ENCODE peak calls at places on chromosomes 3 and 15, in four cellular contexts. One of them, this sample, is unnamed. For H3K4me1, the result is how much of the 10 kb centered on the place peaks cover.

GRCh38 chr15:42038401-42038800 is 17.6 kb upstream of the PLA2G4E start:
- DNase-seq in Peyer's patch: no peak
- DNase-seq in PC-3: no peak
- DNase-seq in CD4-positive, CD25-positive, alpha-beta regulatory T cell: no peak
- DNase-seq in this sample: no peak

GRCh38 chr3:50345586-50345985 is at the start of gene ZMYND10:
- DNase-seq in Peyer's patch: peak
- DNase-seq in PC-3: peak
- DNase-seq in CD4-positive, CD25-positive, alpha-beta regulatory T cell: peak
- DNase-seq in this sample: peak

GRCh38 chr3:115595611-115596010 is 27.7 kb upstream of the GAP43 start:
- DNase-seq in Peyer's patch: no peak
- DNase-seq in PC-3: no peak
- DNase-seq in CD4-positive, CD25-positive, alpha-beta regulatory T cell: no peak
- DNase-seq in this sample: no peak

GRCh38 chr3:4746241-4746958 is 232.8 kb upstream of the BHLHE40 start:
- DNase-seq in Peyer's patch: no peak
- DNase-seq in PC-3: no peak
- DNase-seq in CD4-positive, CD25-positive, alpha-beta regulatory T cell: no peak
- DNase-seq in this sample: no peak

GRCh38 chr15:94125131-94125530 is 106.2 kb upstream of the MCTP2 start:
- DNase-seq in Peyer's patch: no peak
- DNase-seq in PC-3: no peak
- DNase-seq in CD4-positive, CD25-positive, alpha-beta regulatory T cell: no peak
- DNase-seq in this sample: no peak

GRCh38 chr15:49439678-49440375 is 16.8 kb downstream of the FGF7 start:
- DNase-seq in Peyer's patch: no peak
- DNase-seq in PC-3: peak
- DNase-seq in CD4-positive, CD25-positive, alpha-beta regulatory T cell: no peak
- DNase-seq in this sample: no peak

GRCh38 chr3:80079886-80080285 is 312.1 kb upstream of the ROBO1 start:
- DNase-seq in Peyer's patch: no peak
- DNase-seq in PC-3: no peak
- DNase-seq in CD4-positive, CD25-positive, alpha-beta regulatory T cell: no peak
- DNase-seq in this sample: no peak

GRCh38 chr15:81000144-81000625 is 538 bp upstream of the TLNRD1 start:
- DNase-seq in Peyer's patch: no peak
- DNase-seq in PC-3: peak
- DNase-seq in CD4-positive, CD25-positive, alpha-beta regulatory T cell: no peak
- DNase-seq in this sample: no peak

GRCh38 chr15:64527263-64527984 is 67.0 kb downstream of the ZNF609 start:
- DNase-seq in Peyer's patch: no peak
- DNase-seq in PC-3: peak
- DNase-seq in CD4-positive, CD25-positive, alpha-beta regulatory T cell: no peak
- DNase-seq in this sample: no peak

GRCh38 chr3:15820911-15821310 is 23.1 kb upstream of the ANKRD28 start:
- DNase-seq in Peyer's patch: no peak
- DNase-seq in PC-3: no peak
- DNase-seq in CD4-positive, CD25-positive, alpha-beta regulatory T cell: no peak
- DNase-seq in this sample: no peak

GRCh38 chr3:31472479-31473390 is 60.0 kb upstream of the STT3B start:
- DNase-seq in Peyer's patch: no peak
- DNase-seq in PC-3: peak
- DNase-seq in CD4-positive, CD25-positive, alpha-beta regulatory T cell: no peak
- DNase-seq in this sample: no peak

GRCh38 chr15:46894644-46895043 is 822.7 kb upstream of the SEMA6D start:
- DNase-seq in Peyer's patch: no peak
- DNase-seq in PC-3: no peak
- DNase-seq in CD4-positive, CD25-positive, alpha-beta regulatory T cell: no peak
- DNase-seq in this sample: no peak

GRCh38 chr3:120429921-120430361 is 20.9 kb downstream of the FSTL1 start:
- DNase-seq in Peyer's patch: no peak
- DNase-seq in PC-3: no peak
- DNase-seq in CD4-positive, CD25-positive, alpha-beta regulatory T cell: no peak
- DNase-seq in this sample: no peak

GRCh38 chr3:65807225-65807624 is 231.5 kb downstream of the MAGI1 start:
- DNase-seq in Peyer's patch: peak
- DNase-seq in PC-3: no peak
- DNase-seq in CD4-positive, CD25-positive, alpha-beta regulatory T cell: no peak
- DNase-seq in this sample: no peak

GRCh38 chr15:54374184-54374947 is 396.1 kb downstream of the UNC13C start:
- DNase-seq in Peyer's patch: no peak
- DNase-seq in PC-3: no peak
- DNase-seq in CD4-positive, CD25-positive, alpha-beta regulatory T cell: no peak
- DNase-seq in this sample: no peak

GRCh38 chr15:52180196-52180835 is 10.9 kb downstream of the GNB5 start:
- DNase-seq in Peyer's patch: peak
- DNase-seq in PC-3: no peak
- DNase-seq in CD4-positive, CD25-positive, alpha-beta regulatory T cell: no peak
- DNase-seq in this sample: peak

DNA sequence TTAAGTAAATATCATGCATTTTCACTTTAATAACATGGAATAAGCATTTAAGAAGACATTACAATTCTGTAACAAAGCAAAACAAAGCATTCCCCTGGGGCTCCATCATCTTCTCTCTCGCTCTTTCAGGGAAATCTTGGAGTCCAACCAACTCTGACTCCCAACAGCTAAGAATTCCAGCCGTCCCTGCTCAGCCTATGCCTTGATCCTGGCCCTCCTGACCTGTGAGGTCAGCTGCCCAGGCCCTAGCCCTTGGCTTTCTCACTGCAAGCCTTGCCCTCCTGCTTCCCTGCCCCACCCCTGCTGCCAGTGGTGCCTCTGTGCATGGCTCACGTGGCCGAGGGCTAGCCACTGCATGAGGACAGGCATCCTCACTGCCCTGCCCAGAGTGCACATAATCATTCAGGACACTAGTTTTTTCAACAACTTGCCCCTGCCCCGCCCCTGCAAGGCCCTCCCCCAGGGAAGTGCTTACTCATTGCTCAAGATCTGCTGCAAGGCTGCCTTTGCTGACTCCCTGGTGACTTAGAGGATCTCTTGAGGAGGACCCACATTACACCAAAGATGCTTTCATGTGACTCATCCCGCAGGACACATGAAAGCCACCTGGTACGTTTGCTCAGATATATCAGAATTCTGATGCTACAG is 37.6 kb downstream of the MTMR10 start:
- DNase-seq in Peyer's patch: no peak
- DNase-seq in PC-3: peak
- DNase-seq in CD4-positive, CD25-positive, alpha-beta regulatory T cell: no peak
- DNase-seq in this sample: no peak
- H3K4me1 ChIP-seq in Peyer's patch: under half
- H3K4me1 ChIP-seq in PC-3: under half
- H3K4me1 ChIP-seq in CD4-positive, CD25-positive, alpha-beta regulatory T cell: under half
- H3K4me1 ChIP-seq in this sample: under half

GRCh38 chr3:129402210-129402609 is 26.2 kb downstream of the EFCAB12 start:
- DNase-seq in Peyer's patch: no peak
- DNase-seq in PC-3: no peak
- DNase-seq in CD4-positive, CD25-positive, alpha-beta regulatory T cell: no peak
- DNase-seq in this sample: no peak

GRCh38 chr3:129402616-129403015 is 25.8 kb downstream of the EFCAB12 start:
- DNase-seq in Peyer's patch: no peak
- DNase-seq in PC-3: no peak
- DNase-seq in CD4-positive, CD25-positive, alpha-beta regulatory T cell: no peak
- DNase-seq in this sample: no peak

GRCh38 chr3:129398803-129399144 is 29.7 kb downstream of the EFCAB12 start:
- DNase-seq in Peyer's patch: peak
- DNase-seq in PC-3: no peak
- DNase-seq in CD4-positive, CD25-positive, alpha-beta regulatory T cell: no peak
- DNase-seq in this sample: no peak

GRCh38 chr3:129399145-129399894 is 29.1 kb downstream of the EFCAB12 start:
- DNase-seq in Peyer's patch: peak
- DNase-seq in PC-3: peak
- DNase-seq in CD4-positive, CD25-positive, alpha-beta regulatory T cell: peak
- DNase-seq in this sample: peak

GRCh38 chr3:129399895-129400357 is 28.5 kb downstream of the EFCAB12 start:
- DNase-seq in Peyer's patch: no peak
- DNase-seq in PC-3: peak
- DNase-seq in CD4-positive, CD25-positive, alpha-beta regulatory T cell: no peak
- DNase-seq in this sample: no peak
- H3K4me3 ChIP-seq in Peyer's patch: peak
- H3K4me3 ChIP-seq in PC-3: peak
- H3K4me3 ChIP-seq in CD4-positive, CD25-positive, alpha-beta regulatory T cell: peak
- H3K4me3 ChIP-seq in this sample: peak

GRCh38 chr3:110419571-110419970 is 652.0 kb upstream of the NECTIN3 start:
- DNase-seq in Peyer's patch: no peak
- DNase-seq in PC-3: peak
- DNase-seq in CD4-positive, CD25-positive, alpha-beta regulatory T cell: no peak
- DNase-seq in this sample: no peak

GRCh38 chr3:110419096-110419495 is 652.5 kb upstream of the NECTIN3 start:
- DNase-seq in Peyer's patch: no peak
- DNase-seq in PC-3: peak
- DNase-seq in CD4-positive, CD25-positive, alpha-beta regulatory T cell: no peak
- DNase-seq in this sample: no peak

GRCh38 chr3:110414851-110415250 is 656.8 kb upstream of the NECTIN3 start:
- DNase-seq in Peyer's patch: no peak
- DNase-seq in PC-3: peak
- DNase-seq in CD4-positive, CD25-positive, alpha-beta regulatory T cell: no peak
- DNase-seq in this sample: no peak

GRCh38 chr3:110423276-110423675 is 648.3 kb upstream of the NECTIN3 start:
- DNase-seq in Peyer's patch: no peak
- DNase-seq in PC-3: no peak
- DNase-seq in CD4-positive, CD25-positive, alpha-beta regulatory T cell: no peak
- DNase-seq in this sample: no peak

DNA sequence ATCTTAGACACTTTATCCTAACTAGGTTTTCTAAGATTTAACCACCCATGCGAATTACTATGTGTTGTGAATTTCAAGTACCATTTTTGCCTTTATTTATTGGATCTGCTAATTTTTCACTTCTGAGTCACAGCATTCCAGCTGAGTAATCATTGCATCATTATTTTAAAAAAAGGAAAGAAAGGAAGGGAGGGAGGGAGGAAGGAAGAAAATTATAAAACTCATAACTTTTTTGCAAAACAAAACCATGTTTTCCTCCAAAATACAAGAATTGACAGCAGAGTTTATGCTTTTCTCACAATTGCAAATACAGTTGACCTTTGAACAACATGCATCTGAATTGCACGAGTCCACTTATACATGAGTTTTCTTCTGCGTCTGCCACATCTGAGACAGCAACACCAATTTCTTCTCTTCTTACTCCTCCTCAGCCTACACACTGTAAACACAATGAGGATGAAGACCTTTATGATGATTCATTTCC is 651.4 kb upstream of the NECTIN3 start:
- DNase-seq in Peyer's patch: no peak
- DNase-seq in PC-3: peak
- DNase-seq in CD4-positive, CD25-positive, alpha-beta regulatory T cell: no peak
- DNase-seq in this sample: no peak
- H3K27ac ChIP-seq in Peyer's patch: no peak
- H3K27ac ChIP-seq in PC-3: peak
- H3K27ac ChIP-seq in CD4-positive, CD25-positive, alpha-beta regulatory T cell: no peak
- H3K27ac ChIP-seq in this sample: no peak

DNA sequence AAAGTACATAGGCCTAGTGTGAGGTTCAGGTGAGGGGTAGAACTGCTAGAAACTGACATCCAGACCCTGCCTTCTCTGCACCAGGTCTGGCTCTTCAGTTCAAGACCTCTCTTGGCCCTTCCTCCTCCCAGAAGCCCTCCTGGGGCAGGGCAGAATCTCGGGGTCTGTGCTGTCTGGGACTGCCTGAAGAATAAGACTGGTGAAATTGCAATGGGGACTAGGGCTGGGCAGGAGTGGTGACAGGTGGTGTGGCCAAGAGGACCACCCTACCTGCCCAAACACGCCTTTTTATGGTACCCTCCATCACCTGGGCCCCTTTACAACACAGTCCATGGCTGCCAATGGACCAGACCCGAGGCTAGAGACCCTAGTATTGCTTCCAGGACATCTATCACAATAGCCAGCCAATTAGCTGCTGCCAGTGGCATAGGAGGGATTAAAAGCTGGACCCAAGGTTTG is 1.5 kb upstream of the NCKIPSD start:
- DNase-seq in Peyer's patch: no peak
- DNase-seq in PC-3: no peak
- DNase-seq in CD4-positive, CD25-positive, alpha-beta regulatory T cell: no peak
- DNase-seq in this sample: no peak
- H3K4me1 ChIP-seq in Peyer's patch: under half
- H3K4me1 ChIP-seq in PC-3: under half
- H3K4me1 ChIP-seq in CD4-positive, CD25-positive, alpha-beta regulatory T cell: under half
- H3K4me1 ChIP-seq in this sample: under half

DNA sequence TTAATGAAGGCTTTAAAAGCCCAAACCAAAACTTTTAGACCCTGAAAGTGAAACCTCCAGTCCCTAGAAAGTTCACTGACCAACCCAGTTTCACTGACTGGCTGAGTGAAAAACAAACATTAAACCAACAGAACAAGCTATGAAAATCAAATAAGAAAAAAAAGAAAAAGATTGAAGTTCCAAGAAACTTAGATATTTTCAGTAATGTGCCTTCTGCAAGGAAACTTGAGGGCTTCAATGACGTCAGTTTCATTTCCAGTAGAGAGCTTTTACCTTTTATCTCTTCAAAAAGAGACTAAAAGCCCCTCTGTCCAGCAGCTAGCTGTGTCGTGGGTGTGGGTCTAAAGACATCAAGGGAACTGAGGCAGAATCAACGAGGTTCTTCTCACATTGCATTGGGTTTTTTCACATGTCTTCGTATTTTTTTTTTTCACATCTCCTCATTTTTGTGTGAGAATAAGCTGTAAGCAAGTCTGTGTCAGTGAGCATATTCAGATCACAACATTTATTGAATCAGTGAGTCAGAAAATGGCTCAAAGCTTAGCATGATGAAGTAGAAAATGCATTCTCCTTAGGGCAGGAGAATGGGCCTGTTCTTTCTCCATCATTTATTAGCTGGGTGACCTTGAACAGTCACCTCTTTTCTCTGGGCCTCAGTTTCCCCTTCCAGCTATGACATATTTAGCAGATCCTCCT is 54.8 kb upstream of the BCL6 start:
- DNase-seq in Peyer's patch: no peak
- DNase-seq in PC-3: peak
- DNase-seq in CD4-positive, CD25-positive, alpha-beta regulatory T cell: no peak
- DNase-seq in this sample: no peak
- H3K4me3 ChIP-seq in Peyer's patch: no peak
- H3K4me3 ChIP-seq in PC-3: no peak
- H3K4me3 ChIP-seq in CD4-positive, CD25-positive, alpha-beta regulatory T cell: peak
- H3K4me3 ChIP-seq in this sample: no peak

DNA sequence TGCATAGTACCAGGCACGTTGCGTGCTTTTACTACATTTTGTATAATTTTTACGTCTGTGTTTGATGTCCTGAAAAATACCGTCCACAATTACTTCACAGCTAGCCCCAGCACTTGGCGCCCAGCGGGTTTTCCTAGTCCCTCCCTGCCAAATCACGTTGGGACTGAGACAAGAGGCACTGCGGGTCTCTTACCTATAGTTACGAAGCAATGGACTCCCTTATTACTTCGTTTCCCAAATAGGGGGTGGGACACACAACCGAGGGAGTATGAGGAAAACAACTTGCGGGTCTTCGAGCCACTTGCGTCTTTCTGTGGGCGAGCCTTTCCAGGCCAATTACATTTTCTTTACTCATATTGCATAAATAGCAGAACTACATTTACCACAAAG is 620 bp upstream of the CMSS1 start:
- DNase-seq in Peyer's patch: peak
- DNase-seq in PC-3: peak
- DNase-seq in CD4-positive, CD25-positive, alpha-beta regulatory T cell: no peak
- DNase-seq in this sample: no peak
- H3K27ac ChIP-seq in Peyer's patch: peak
- H3K27ac ChIP-seq in PC-3: peak
- H3K27ac ChIP-seq in CD4-positive, CD25-positive, alpha-beta regulatory T cell: peak
- H3K27ac ChIP-seq in this sample: peak

GRCh38 chr3:188296761-188297689 is 143.1 kb downstream of the LPP start:
- DNase-seq in Peyer's patch: peak
- DNase-seq in PC-3: peak
- DNase-seq in CD4-positive, CD25-positive, alpha-beta regulatory T cell: no peak
- DNase-seq in this sample: no peak
- H3K4me1 ChIP-seq in Peyer's patch: under half
- H3K4me1 ChIP-seq in PC-3: half or more
- H3K4me1 ChIP-seq in CD4-positive, CD25-positive, alpha-beta regulatory T cell: under half
- H3K4me1 ChIP-seq in this sample: half or more

This sample was measured in lower lobe of right lung.